ENCODE peak calls at places on chromosomes 12 and 14, in six cellular contexts. One of them, this sample, is unnamed.

GRCh38 chr12:64392221-64392620 is 1.7 kb upstream of the C12orf56 start:
- DNase-seq in foreskin fibroblast: peak; percentile 18
- DNase-seq in WTC11: no peak
- DNase-seq in NCI-H2081: no peak
- DNase-seq in heart right ventricle: no peak
- DNase-seq in CD8-positive, alpha-beta memory T cell: no peak
- DNase-seq in this sample: peak; percentile 58

GRCh38 chr12:121190523-121191031 is 19.4 kb upstream of the P2RX4 start:
- DNase-seq in foreskin fibroblast: peak; percentile 90
- DNase-seq in WTC11: no peak
- DNase-seq in NCI-H2081: no peak
- DNase-seq in heart right ventricle: no peak
- DNase-seq in CD8-positive, alpha-beta memory T cell: no peak
- DNase-seq in this sample: peak; percentile 59

GRCh38 chr12:121560392-121561021 is 20.3 kb downstream of the KDM2B start:
- DNase-seq in foreskin fibroblast: no peak
- DNase-seq in WTC11: no peak
- DNase-seq in NCI-H2081: no peak
- DNase-seq in heart right ventricle: no peak
- DNase-seq in CD8-positive, alpha-beta memory T cell: no peak
- DNase-seq in this sample: no peak

GRCh38 chr14:92729632-92730358 is 18.6 kb downstream of the LGMN start:
- DNase-seq in foreskin fibroblast: peak; percentile 66
- DNase-seq in WTC11: no peak
- DNase-seq in NCI-H2081: no peak
- DNase-seq in heart right ventricle: no peak
- DNase-seq in CD8-positive, alpha-beta memory T cell: no peak
- DNase-seq in this sample: peak; percentile 80

GRCh38 chr12:109167781-109168180 is 51.4 kb downstream of the ACACB start:
- DNase-seq in foreskin fibroblast: no peak
- DNase-seq in WTC11: no peak
- DNase-seq in NCI-H2081: no peak
- DNase-seq in heart right ventricle: no peak
- DNase-seq in CD8-positive, alpha-beta memory T cell: no peak
- DNase-seq in this sample: no peak

GRCh38 chr12:76622915-76623314 is 63.3 kb upstream of the OSBPL8 start:
- DNase-seq in foreskin fibroblast: no peak
- DNase-seq in WTC11: no peak
- DNase-seq in NCI-H2081: no peak
- DNase-seq in heart right ventricle: no peak
- DNase-seq in CD8-positive, alpha-beta memory T cell: no peak
- DNase-seq in this sample: no peak

GRCh38 chr14:81303258-81303935 is 82.6 kb upstream of the GTF2A1 start:
- DNase-seq in foreskin fibroblast: no peak
- DNase-seq in WTC11: no peak
- DNase-seq in NCI-H2081: peak; percentile 74
- DNase-seq in heart right ventricle: no peak
- DNase-seq in CD8-positive, alpha-beta memory T cell: no peak
- DNase-seq in this sample: no peak

GRCh38 chr12:26403601-26404000 is 208.2 kb downstream of the SSPN start:
- DNase-seq in foreskin fibroblast: no peak
- DNase-seq in WTC11: no peak
- DNase-seq in NCI-H2081: no peak
- DNase-seq in heart right ventricle: no peak
- DNase-seq in CD8-positive, alpha-beta memory T cell: no peak
- DNase-seq in this sample: no peak

GRCh38 chr14:44803239-44803905 is 158.4 kb downstream of the KLHL28 start:
- DNase-seq in foreskin fibroblast: peak; percentile 21
- DNase-seq in WTC11: no peak
- DNase-seq in NCI-H2081: peak; percentile 69
- DNase-seq in heart right ventricle: no peak
- DNase-seq in CD8-positive, alpha-beta memory T cell: no peak
- DNase-seq in this sample: peak; percentile 66

GRCh38 chr12:116924558-116925453 is 14.1 kb downstream of the FBXW8 start:
- DNase-seq in foreskin fibroblast: peak; percentile 76
- DNase-seq in WTC11: no peak
- DNase-seq in NCI-H2081: no peak
- DNase-seq in heart right ventricle: no peak
- DNase-seq in CD8-positive, alpha-beta memory T cell: peak; percentile 52
- DNase-seq in this sample: peak; percentile 64

GRCh38 chr14:99257673-99258221 is 14.2 kb downstream of the BCL11B start:
- DNase-seq in foreskin fibroblast: no peak
- DNase-seq in WTC11: no peak
- DNase-seq in NCI-H2081: no peak
- DNase-seq in heart right ventricle: no peak
- DNase-seq in CD8-positive, alpha-beta memory T cell: no peak
- DNase-seq in this sample: no peak

GRCh38 chr12:46256942-46257341 is 11.9 kb downstream of the SLC38A1 start:
- DNase-seq in foreskin fibroblast: no peak
- DNase-seq in WTC11: no peak
- DNase-seq in NCI-H2081: no peak
- DNase-seq in heart right ventricle: no peak
- DNase-seq in CD8-positive, alpha-beta memory T cell: no peak
- DNase-seq in this sample: no peak

GRCh38 chr14:64708148-64709004 is 4.2 kb downstream of the PLEKHG3 start:
- DNase-seq in foreskin fibroblast: no peak
- DNase-seq in WTC11: peak; percentile 94
- DNase-seq in NCI-H2081: no peak
- DNase-seq in heart right ventricle: peak; percentile 24
- DNase-seq in CD8-positive, alpha-beta memory T cell: peak; percentile 31
- DNase-seq in this sample: peak; percentile 77

GRCh38 chr12:40054554-40055226 is 51.2 kb downstream of the SLC2A13 start:
- DNase-seq in foreskin fibroblast: peak; percentile 62
- DNase-seq in WTC11: no peak
- DNase-seq in NCI-H2081: peak; percentile 77
- DNase-seq in heart right ventricle: no peak
- DNase-seq in CD8-positive, alpha-beta memory T cell: no peak
- DNase-seq in this sample: peak; percentile 61

GRCh38 chr12:130872179-130873096 is 572 bp downstream of the RAN start:
- DNase-seq in foreskin fibroblast: no peak
- DNase-seq in WTC11: peak; percentile 32
- DNase-seq in NCI-H2081: peak; percentile 28
- DNase-seq in heart right ventricle: peak; percentile 45
- DNase-seq in CD8-positive, alpha-beta memory T cell: peak; percentile 45
- DNase-seq in this sample: no peak

GRCh38 chr12:41106315-41106714 is 81.8 kb upstream of the PDZRN4 start:
- DNase-seq in foreskin fibroblast: no peak
- DNase-seq in WTC11: no peak
- DNase-seq in NCI-H2081: no peak
- DNase-seq in heart right ventricle: no peak
- DNase-seq in CD8-positive, alpha-beta memory T cell: no peak
- DNase-seq in this sample: no peak

GRCh38 chr14:34065690-34066391 is 115.0 kb upstream of the EGLN3 start:
- DNase-seq in foreskin fibroblast: no peak
- DNase-seq in WTC11: no peak
- DNase-seq in NCI-H2081: no peak
- DNase-seq in heart right ventricle: no peak
- DNase-seq in CD8-positive, alpha-beta memory T cell: no peak
- DNase-seq in this sample: no peak

GRCh38 chr14:68937790-68938514 is 41.1 kb downstream of the ACTN1 start:
- DNase-seq in foreskin fibroblast: no peak
- DNase-seq in WTC11: peak; percentile 61
- DNase-seq in NCI-H2081: no peak
- DNase-seq in heart right ventricle: peak; percentile 47
- DNase-seq in CD8-positive, alpha-beta memory T cell: no peak
- DNase-seq in this sample: no peak

GRCh38 chr12:116159175-116159574 is 118.3 kb downstream of the MED13L start:
- DNase-seq in foreskin fibroblast: peak; percentile 37
- DNase-seq in WTC11: no peak
- DNase-seq in NCI-H2081: peak; percentile 51
- DNase-seq in heart right ventricle: no peak
- DNase-seq in CD8-positive, alpha-beta memory T cell: no peak
- DNase-seq in this sample: peak; percentile 41

GRCh38 chr12:31011746-31012567 is 61.7 kb upstream of the DDX11 start:
- DNase-seq in foreskin fibroblast: no peak
- DNase-seq in WTC11: peak; percentile 12
- DNase-seq in NCI-H2081: no peak
- DNase-seq in heart right ventricle: no peak
- DNase-seq in CD8-positive, alpha-beta memory T cell: no peak
- DNase-seq in this sample: no peak

GRCh38 chr12:80580254-80580653 is 127.2 kb upstream of the MYF6 start:
- DNase-seq in foreskin fibroblast: peak; percentile 83
- DNase-seq in WTC11: no peak
- DNase-seq in NCI-H2081: no peak
- DNase-seq in heart right ventricle: no peak
- DNase-seq in CD8-positive, alpha-beta memory T cell: no peak
- DNase-seq in this sample: peak; percentile 33

GRCh38 chr12:11976005-11976404 is 94.7 kb upstream of the BCL2L14 start:
- DNase-seq in foreskin fibroblast: no peak
- DNase-seq in WTC11: no peak
- DNase-seq in NCI-H2081: no peak
- DNase-seq in heart right ventricle: no peak
- DNase-seq in CD8-positive, alpha-beta memory T cell: no peak
- DNase-seq in this sample: no peak

GRCh38 chr14:39043352-39043943 is 59.6 kb downstream of the SEC23A start:
- DNase-seq in foreskin fibroblast: no peak
- DNase-seq in WTC11: no peak
- DNase-seq in NCI-H2081: no peak
- DNase-seq in heart right ventricle: no peak
- DNase-seq in CD8-positive, alpha-beta memory T cell: no peak
- DNase-seq in this sample: no peak

GRCh38 chr14:51462706-51463105 is 189.0 kb upstream of the FRMD6 start:
- DNase-seq in foreskin fibroblast: no peak
- DNase-seq in WTC11: no peak
- DNase-seq in NCI-H2081: no peak
- DNase-seq in heart right ventricle: no peak
- DNase-seq in CD8-positive, alpha-beta memory T cell: no peak
- DNase-seq in this sample: no peak

GRCh38 chr12:92695056-92695455 is 7.7 kb upstream of the PLEKHG7 start:
- DNase-seq in foreskin fibroblast: no peak
- DNase-seq in WTC11: no peak
- DNase-seq in NCI-H2081: peak; percentile 67
- DNase-seq in heart right ventricle: no peak
- DNase-seq in CD8-positive, alpha-beta memory T cell: no peak
- DNase-seq in this sample: no peak

GRCh38 chr12:103308396-103308795 is 187.4 kb downstream of the C12orf42 start:
- DNase-seq in foreskin fibroblast: no peak
- DNase-seq in WTC11: no peak
- DNase-seq in NCI-H2081: no peak
- DNase-seq in heart right ventricle: no peak
- DNase-seq in CD8-positive, alpha-beta memory T cell: no peak
- DNase-seq in this sample: no peak

This sample was measured in MCF 10A.